ENCODE peak calls at places on chromosome 12, in five cellular contexts. One of them, this sample, is unnamed.
A peak's percentile ranks its signal among the peaks of the same experiment; 100 is the strongest.

GRCh38 chr12:45379261-45379660 is 163.4 kb downstream of the ANO6 start:
- DNase-seq in PC-3: peak; percentile 96
- DNase-seq in SK-N-SH: no peak
- DNase-seq in MM.1S: no peak
- DNase-seq in HCT116: peak; percentile 3
- DNase-seq in this sample: peak; percentile 3

GRCh38 chr12:27970391-27970980 is 2.0 kb downstream of the PTHLH start:
- DNase-seq in MM.1S: no peak
- DNase-seq in SK-N-SH: peak; percentile 79
- DNase-seq in PC-3: peak; percentile 87
- DNase-seq in HCT116: no peak
- DNase-seq in this sample: peak; percentile 78

GRCh38 chr12:44542716-44543115 is 333.4 kb downstream of the NELL2 start:
- DNase-seq in PC-3: no peak
- DNase-seq in MM.1S: no peak
- DNase-seq in HCT116: no peak
- DNase-seq in SK-N-SH: no peak
- DNase-seq in this sample: no peak

GRCh38 chr12:131115766-131116165 is 162.1 kb downstream of the ADGRD1 start:
- DNase-seq in PC-3: no peak
- DNase-seq in SK-N-SH: no peak
- DNase-seq in HCT116: no peak
- DNase-seq in MM.1S: no peak
- DNase-seq in this sample: no peak

GRCh38 chr12:79618848-79619404 is 71.8 kb downstream of the PAWR start:
- DNase-seq in MM.1S: no peak
- DNase-seq in HCT116: no peak
- DNase-seq in PC-3: peak; percentile 58
- DNase-seq in SK-N-SH: no peak
- DNase-seq in this sample: peak; percentile 87

GRCh38 chr12:40104461-40105264 is 1.2 kb downstream of the SLC2A13 start:
- DNase-seq in HCT116: no peak
- DNase-seq in PC-3: no peak
- DNase-seq in SK-N-SH: no peak
- DNase-seq in MM.1S: no peak
- DNase-seq in this sample: no peak

GRCh38 chr12:109740694-109741245 is 27.1 kb downstream of the FAM222A start:
- DNase-seq in HCT116: no peak
- DNase-seq in MM.1S: no peak
- DNase-seq in SK-N-SH: peak; percentile 10
- DNase-seq in PC-3: no peak
- DNase-seq in this sample: no peak

GRCh38 chr12:25023808-25024207 is 74.9 kb upstream of the BCAT1 start:
- DNase-seq in MM.1S: no peak
- DNase-seq in HCT116: no peak
- DNase-seq in PC-3: no peak
- DNase-seq in SK-N-SH: no peak
- DNase-seq in this sample: no peak

GRCh38 chr12:121025442-121026226 is 9.3 kb upstream of the C12orf43 start:
- DNase-seq in HCT116: no peak
- DNase-seq in PC-3: peak; percentile 26
- DNase-seq in SK-N-SH: no peak
- DNase-seq in MM.1S: no peak
- DNase-seq in this sample: peak; percentile 61

GRCh38 chr12:51009038-51009437 is 17.1 kb downstream of the SLC11A2 start:
- DNase-seq in MM.1S: no peak
- DNase-seq in SK-N-SH: no peak
- DNase-seq in HCT116: no peak
- DNase-seq in PC-3: no peak
- DNase-seq in this sample: no peak

GRCh38 chr12:106417926-106418910 is 60.7 kb downstream of the POLR3B start:
- DNase-seq in HCT116: peak; percentile 51
- DNase-seq in PC-3: peak; percentile 94
- DNase-seq in SK-N-SH: no peak
- DNase-seq in MM.1S: no peak
- DNase-seq in this sample: peak; percentile 75

GRCh38 chr12:52122904-52123303 is 43.4 kb downstream of the SMIM41 start:
- DNase-seq in PC-3: no peak
- DNase-seq in HCT116: no peak
- DNase-seq in MM.1S: no peak
- DNase-seq in SK-N-SH: no peak
- DNase-seq in this sample: no peak

GRCh38 chr12:108664338-108665258 is 30.9 kb upstream of the SELPLG start:
- DNase-seq in MM.1S: peak; percentile 86
- DNase-seq in PC-3: peak; percentile 98
- DNase-seq in HCT116: peak; percentile 87
- DNase-seq in SK-N-SH: peak; percentile 78
- DNase-seq in this sample: peak; percentile 95
- H3K4me1 ChIP-seq in MM.1S: peaks cover 58% of the 10 kb centered on the region
- H3K4me1 ChIP-seq in PC-3: peaks cover 22% of the 10 kb centered on the region
- H3K4me1 ChIP-seq in HCT116: peaks cover 20% of the 10 kb centered on the region
- H3K4me1 ChIP-seq in SK-N-SH: peaks cover 61% of the 10 kb centered on the region
- H3K4me1 ChIP-seq in this sample: peaks cover 69% of the 10 kb centered on the region

DNA sequence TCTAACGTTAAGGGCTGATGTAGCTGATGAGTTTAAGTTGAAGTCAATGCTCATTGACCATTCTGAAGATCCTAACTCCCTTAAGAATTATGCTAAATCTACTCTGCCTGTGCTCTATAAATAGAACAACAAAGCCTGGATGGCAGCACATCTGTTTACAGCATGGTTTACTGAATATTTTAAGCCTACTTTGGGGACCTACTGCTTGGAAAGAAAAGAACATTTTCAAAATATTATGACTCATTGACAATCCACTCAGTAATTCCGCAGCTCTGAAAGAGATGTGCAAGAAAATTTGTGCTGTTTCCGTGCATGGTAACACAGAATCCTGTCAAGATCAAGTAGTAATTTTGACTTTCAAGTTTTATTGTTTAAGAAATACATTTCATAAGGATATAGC is 35.0 kb upstream of the NAV3 start:
- DNase-seq in HCT116: no peak
- DNase-seq in PC-3: no peak
- DNase-seq in MM.1S: no peak
- DNase-seq in SK-N-SH: no peak
- DNase-seq in this sample: peak; percentile 43
- H2AFZ ChIP-seq in HCT116: no peak overlapping the region
- H2AFZ ChIP-seq in PC-3: no peak overlapping the region
- H2AFZ ChIP-seq in MM.1S: no peak overlapping the region
- H2AFZ ChIP-seq in SK-N-SH: no peak overlapping the region
- H2AFZ ChIP-seq in this sample: no peak overlapping the region

GRCh38 chr12:62131153-62131552 is 129.1 kb upstream of the USP15 start:
- DNase-seq in SK-N-SH: no peak
- DNase-seq in MM.1S: no peak
- DNase-seq in HCT116: no peak
- DNase-seq in PC-3: no peak
- DNase-seq in this sample: no peak
- TF ChIP-seq EZH2phosphoT487 in SK-N-SH: no peak
- TF ChIP-seq EZH2phosphoT487 in MM.1S: no peak
- TF ChIP-seq EZH2phosphoT487 in HCT116: no peak
- TF ChIP-seq EZH2phosphoT487 in PC-3: no peak
- TF ChIP-seq EZH2phosphoT487 in this sample: no peak

DNA sequence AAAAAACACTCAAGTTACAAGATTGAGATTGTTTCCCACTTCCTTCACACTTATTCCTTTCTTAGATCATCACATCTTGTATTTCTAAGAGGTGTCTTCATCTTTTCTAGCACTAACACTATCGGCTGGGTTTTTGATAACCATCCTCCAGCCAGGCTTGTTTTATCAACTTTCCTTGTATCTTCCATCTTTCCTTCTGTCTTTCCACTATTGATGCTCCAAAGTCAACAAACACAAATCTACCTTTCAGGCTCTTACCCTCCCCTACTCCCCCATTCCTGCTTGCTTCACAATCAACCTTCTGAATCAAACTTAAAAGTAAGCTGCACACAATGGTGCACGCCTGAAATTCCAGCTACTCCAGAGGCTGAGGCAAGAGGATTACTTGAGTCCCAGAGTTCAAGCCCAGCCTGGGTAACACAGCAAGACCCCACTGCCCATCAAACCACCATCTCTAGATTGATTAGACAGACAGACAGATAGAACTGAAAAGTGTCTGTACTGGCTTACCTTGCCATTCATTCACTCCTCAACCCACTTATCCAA is 12.9 kb downstream of the MED13L start:
- DNase-seq in HCT116: no peak
- DNase-seq in MM.1S: no peak
- DNase-seq in PC-3: no peak
- DNase-seq in SK-N-SH: no peak
- DNase-seq in this sample: no peak
- H3K4me1 ChIP-seq in HCT116: peaks cover 90% of the 10 kb centered on the region
- H3K4me1 ChIP-seq in MM.1S: peaks cover 4% of the 10 kb centered on the region
- H3K4me1 ChIP-seq in PC-3: peaks cover 45% of the 10 kb centered on the region
- H3K4me1 ChIP-seq in SK-N-SH: peaks cover 58% of the 10 kb centered on the region
- H3K4me1 ChIP-seq in this sample: peaks cover 73% of the 10 kb centered on the region

GRCh38 chr12:57088442-57089258 is at the start of gene NAB2:
- DNase-seq in MM.1S: peak; percentile 95
- DNase-seq in HCT116: peak; percentile 85
- DNase-seq in SK-N-SH: peak; percentile 96
- DNase-seq in PC-3: peak; percentile 92
- DNase-seq in this sample: peak; percentile 98
- H2AFZ ChIP-seq in MM.1S: peak within 1 kb of the TSS; percentile 86
- H2AFZ ChIP-seq in HCT116: no peak within 1 kb of the TSS
- H2AFZ ChIP-seq in SK-N-SH: peak within 1 kb of the TSS; percentile 53
- H2AFZ ChIP-seq in PC-3: peak within 1 kb of the TSS; percentile 81
- H2AFZ ChIP-seq in this sample: no peak within 1 kb of the TSS

GRCh38 chr12:65121956-65122469 is 908 bp upstream of the WIF1 start:
- DNase-seq in SK-N-SH: no peak
- DNase-seq in HCT116: no peak
- DNase-seq in MM.1S: no peak
- DNase-seq in PC-3: no peak
- DNase-seq in this sample: no peak
- TF ChIP-seq EZH2phosphoT487 in SK-N-SH: no peak
- TF ChIP-seq EZH2phosphoT487 in HCT116: no peak
- TF ChIP-seq EZH2phosphoT487 in MM.1S: no peak
- TF ChIP-seq EZH2phosphoT487 in PC-3: no peak
- TF ChIP-seq EZH2phosphoT487 in this sample: no peak

GRCh38 chr12:53995311-53996187 is 4.4 kb upstream of the HOXC9 start:
- DNase-seq in HCT116: no peak
- DNase-seq in PC-3: peak; percentile 83
- DNase-seq in SK-N-SH: peak; percentile 60
- DNase-seq in MM.1S: no peak
- DNase-seq in this sample: peak; percentile 64
- H3K4me1 ChIP-seq in HCT116: peaks cover 34% of the 10 kb centered on the region
- H3K4me1 ChIP-seq in PC-3: peaks cover 38% of the 10 kb centered on the region
- H3K4me1 ChIP-seq in SK-N-SH: no peaks in the 10 kb centered on the region
- H3K4me1 ChIP-seq in MM.1S: peaks cover 10% of the 10 kb centered on the region
- H3K4me1 ChIP-seq in this sample: peaks cover 3% of the 10 kb centered on the region